ENCODE peak calls at places on chromosomes 12 and 14, in nine cellular contexts. E is non-pigmented ciliary epithelial cell; W is activated CD4-positive, alpha-beta T cell treated with anti-CD3 and anti-CD28 coated beads, Interleukin-2, amount 50 U/mL, for 1 hour; L is testis; Y is T-cell; C is GM23248; F is nucleus accumbens; S is GM23338; X is NCI-H69. U is an unnamed sample.

GRCh38 chr12:1912580-1913376 is 5.7 kb downstream of the CACNA2D4 start:
- DNase-seq in E (no peak), W (no peak), L (peak), Y (no peak), C (peak), F (no peak), S (no peak), X (no peak), U (no peak)

GRCh38 chr12:77625441-77625840 is 205.3 kb upstream of the NAV3 start:
- DNase-seq in E (peak), W (no peak), L (no peak), Y (no peak), C (peak), F (no peak), S (no peak), X (no peak), U (no peak)

GRCh38 chr12:105166736-105167135 is 59.2 kb downstream of the WASHC4 start:
- DNase-seq in E (no peak), W (no peak), L (no peak), Y (no peak), C (peak), F (no peak), S (no peak), X (no peak), U (no peak)

GRCh38 chr12:57233357-57234232 is 4.1 kb downstream of the SHMT2 start:
- DNase-seq in E (no peak), W (no peak), L (no peak), Y (no peak), C (peak), F (no peak), S (no peak), X (no peak), U (no peak)

GRCh38 chr14:93655078-93655750 is 133.1 kb downstream of the PRIMA1 start:
- DNase-seq in E (peak), W (no peak), L (peak), Y (no peak), C (peak), F (no peak), S (peak), X (peak), U (no peak)

GRCh38 chr14:39376671-39377403 is 55.4 kb downstream of the FBXO33 start:
- DNase-seq in E (peak), W (no peak), L (no peak), Y (no peak), C (peak), F (no peak), S (peak), X (no peak), U (no peak)

GRCh38 chr12:123363385-123363742 is 1.3 kb downstream of the SBNO1 start:
- DNase-seq in E (no peak), W (no peak), L (no peak), Y (no peak), C (peak), F (no peak), S (no peak), X (no peak), U (no peak)

GRCh38 chr14:61227893-61228591 is 53.1 kb downstream of the TMEM30B start:
- DNase-seq in E (no peak), W (no peak), L (no peak), Y (no peak), C (no peak), F (no peak), S (no peak), X (peak), U (no peak)

GRCh38 chr14:61488417-61488816 is 167.0 kb downstream of the PRKCH start:
- DNase-seq in E (no peak), W (no peak), L (no peak), Y (no peak), C (no peak), F (no peak), S (no peak), X (no peak), U (no peak)

GRCh38 chr12:47554046-47554653 is 151.7 kb downstream of the RPAP3 start:
- DNase-seq in E (no peak), W (no peak), L (no peak), Y (no peak), C (no peak), F (no peak), S (no peak), X (no peak), U (no peak)

GRCh38 chr14:53368714-53369191 is 215.6 kb upstream of the DDHD1 start:
- DNase-seq in E (no peak), W (no peak), L (no peak), Y (no peak), C (peak), F (no peak), S (no peak), X (no peak), U (no peak)

GRCh38 chr12:99983721-99984258 is 946 bp downstream of the ANKS1B start:
- DNase-seq in E (no peak), W (no peak), L (no peak), Y (no peak), C (peak), F (no peak), S (no peak), X (peak), U (no peak)

GRCh38 chr14:37623552-37623951 is 28.1 kb downstream of the TTC6 start:
- DNase-seq in E (peak), W (no peak), L (no peak), Y (no peak), C (peak), F (no peak), S (no peak), X (peak), U (no peak)

GRCh38 chr14:105860615-105861580 is 334.5 kb downstream of the TMEM121 start:
- DNase-seq in E (no peak), W (no peak), L (peak), Y (peak), C (no peak), F (no peak), S (no peak), X (no peak), U (no peak)

GRCh38 chr12:95446511-95446910 is 27.4 kb upstream of the METAP2 start:
- DNase-seq in E (no peak), W (no peak), L (peak), Y (no peak), C (no peak), F (no peak), S (peak), X (peak), U (no peak)

GRCh38 chr14:28375295-28375694 is 391.3 kb upstream of the FOXG1 start:
- DNase-seq in E (peak), W (no peak), L (peak), Y (no peak), C (no peak), F (no peak), S (peak), X (peak), U (no peak)

GRCh38 chr14:64937821-64938193 is 4.7 kb downstream of the GPX2 start:
- DNase-seq in E (no peak), W (no peak), L (no peak), Y (no peak), C (peak), F (no peak), S (no peak), X (peak), U (no peak)

GRCh38 chr12:12582895-12583303 is 20.2 kb upstream of the DUSP16 start:
- DNase-seq in E (no peak), W (no peak), L (no peak), Y (no peak), C (peak), F (no peak), S (no peak), X (no peak), U (no peak)

GRCh38 chr12:110721570-110721969 is 21.1 kb downstream of the PPP1CC start:
- DNase-seq in E (no peak), W (no peak), L (no peak), Y (no peak), C (no peak), F (no peak), S (no peak), X (peak), U (no peak)

GRCh38 chr12:57401165-57401564 is 29.7 kb downstream of the R3HDM2 start:
- DNase-seq in E (no peak), W (no peak), L (no peak), Y (no peak), C (peak), F (no peak), S (no peak), X (no peak), U (no peak)

GRCh38 chr12:104650541-104650940 is 193.8 kb downstream of the CHST11 start:
- DNase-seq in E (no peak), W (no peak), L (no peak), Y (no peak), C (no peak), F (no peak), S (no peak), X (no peak), U (no peak)

GRCh38 chr14:91119556-91120311 is 5.9 kb downstream of the DGLUCY start:
- DNase-seq in E (no peak), W (no peak), L (no peak), Y (no peak), C (peak), F (no peak), S (no peak), X (no peak), U (no peak)

GRCh38 chr12:6944381-6945186 is 762 bp downstream of the C12orf57 start:
- DNase-seq in E (no peak), W (peak), L (peak), Y (peak), C (peak), F (peak), S (peak), X (peak), U (no peak)

GRCh38 chr14:69716483-69717187 is 50.3 kb upstream of the SRSF5 start:
- DNase-seq in E (peak), W (peak), L (no peak), Y (no peak), C (peak), F (no peak), S (no peak), X (peak), U (no peak)

GRCh38 chr14:22184157-22185025 is 404.6 kb downstream of the DAD1 start:
- DNase-seq in E (peak), W (no peak), L (no peak), Y (no peak), C (no peak), F (no peak), S (no peak), X (no peak), U (no peak)

GRCh38 chr14:92819011-92819410 is 24.9 kb downstream of the GOLGA5 start:
- DNase-seq in E (no peak), W (no peak), L (no peak), Y (no peak), C (no peak), F (no peak), S (no peak), X (peak), U (no peak)

GRCh38 chr12:80622271-80622670 is 85.2 kb upstream of the MYF6 start:
- DNase-seq in E (no peak), W (no peak), L (no peak), Y (no peak), C (peak), F (no peak), S (peak), X (peak), U (no peak)

GRCh38 chr14:51616724-51617409 is 34.8 kb upstream of the FRMD6 start:
- DNase-seq in E (peak), W (no peak), L (no peak), Y (no peak), C (peak), F (no peak), S (no peak), X (peak), U (no peak)

GRCh38 chr12:59934486-59934885 is 338.7 kb downstream of the SLC16A7 start:
- DNase-seq in E (no peak), W (no peak), L (no peak), Y (no peak), C (no peak), F (no peak), S (no peak), X (no peak), U (no peak)

GRCh38 chr12:42968426-42968825 is 378.9 kb upstream of the PRICKLE1 start:
- DNase-seq in E (no peak), W (no peak), L (no peak), Y (no peak), C (no peak), F (no peak), S (no peak), X (no peak), U (no peak)

GRCh38 chr14:103146141-103146709 is 23.0 kb downstream of the TNFAIP2 start:
- DNase-seq in E (no peak), W (no peak), L (no peak), Y (no peak), C (no peak), F (no peak), S (no peak), X (no peak), U (no peak)

GRCh38 chr14:100375963-100376735 is 53.0 kb downstream of the SLC25A47 start:
- DNase-seq in E (peak), W (peak), L (peak), Y (peak), C (peak), F (peak), S (peak), X (peak), U (peak)

GRCh38 chr12:11822071-11822818 is 172.8 kb downstream of the ETV6 start:
- DNase-seq in E (peak), W (peak), L (no peak), Y (no peak), C (peak), F (no peak), S (no peak), X (peak), U (no peak)

GRCh38 chr12:107859367-107859766 is 84.9 kb downstream of the ASCL4 start:
- DNase-seq in E (no peak), W (no peak), L (no peak), Y (no peak), C (no peak), F (no peak), S (no peak), X (no peak), U (no peak)

GRCh38 chr12:113162102-113163029 is 12.8 kb downstream of the CFAP73 start:
- DNase-seq in E (no peak), W (no peak), L (peak), Y (no peak), C (peak), F (no peak), S (peak), X (peak), U (no peak)

GRCh38 chr12:53103860-53104305 is 597 bp downstream of the SOAT2 start:
- DNase-seq in E (no peak), W (no peak), L (no peak), Y (no peak), C (no peak), F (no peak), S (no peak), X (no peak), U (no peak)

GRCh38 chr12:116441292-116441691 is 117.9 kb upstream of the MAP1LC3B2 start:
- DNase-seq in E (no peak), W (no peak), L (peak), Y (no peak), C (peak), F (no peak), S (no peak), X (no peak), U (no peak)

U was measured in GM19239.